ENCODE peak calls at places on chromosomes 11 and 22, in five cellular contexts. Z is tibial artery, L is astrocyte of the spinal cord, U is cardiac muscle cell, A is AG09319. T is an unnamed sample.
A peak's percentile ranks its signal among the peaks of the same experiment; 100 is the strongest.

GRCh38 chr22:49205401-49205800 is 622.3 kb downstream of the BRD1 start:
- DNase-seq in Z (peak; percentile 62), L (no peak), U (no peak), A (no peak), T (peak; percentile 26)

GRCh38 chr11:115477410-115477809 is 26.8 kb downstream of the CADM1 start:
- DNase-seq in Z (no peak), L (no peak), U (no peak), A (no peak), T (no peak)

GRCh38 chr11:75445315-75445953 is 12.4 kb upstream of the KLHL35 start:
- DNase-seq in Z (peak; percentile 77), L (peak; percentile 40), U (peak; percentile 56), A (peak; percentile 8), T (no peak)

GRCh38 chr22:44584256-44584902 is 86.3 kb upstream of the RTL6 start:
- DNase-seq in Z (peak; percentile 15), L (no peak), U (no peak), A (no peak), T (peak; percentile 28)

GRCh38 chr11:2575611-2576051 is 124.2 kb downstream of the KCNQ1OT1 start:
- DNase-seq in Z (peak; percentile 41), L (no peak), U (no peak), A (no peak), T (no peak)

GRCh38 chr11:71373791-71374454 is 74.3 kb downstream of the DHCR7 start:
- DNase-seq in Z (no peak), L (no peak), U (no peak), A (no peak), T (no peak)

GRCh38 chr11:74018331-74019005 is 9.6 kb upstream of the UCP3 start:
- DNase-seq in Z (peak; percentile 97), L (peak; percentile 71), U (peak; percentile 98), A (peak; percentile 71), T (peak; percentile 88)

GRCh38 chr11:2796508-2797180 is 88.9 kb downstream of the CDKN1C start:
- DNase-seq in Z (no peak), L (no peak), U (no peak), A (no peak), T (peak; percentile 41)

GRCh38 chr11:128624269-128625170 is 37.2 kb upstream of the ETS1 start:
- DNase-seq in Z (no peak), L (no peak), U (no peak), A (no peak), T (no peak)

GRCh38 chr22:23163665-23164064 is 16.6 kb upstream of the BCR start:
- DNase-seq in Z (no peak), L (no peak), U (no peak), A (peak; percentile 57), T (no peak)

DNA sequence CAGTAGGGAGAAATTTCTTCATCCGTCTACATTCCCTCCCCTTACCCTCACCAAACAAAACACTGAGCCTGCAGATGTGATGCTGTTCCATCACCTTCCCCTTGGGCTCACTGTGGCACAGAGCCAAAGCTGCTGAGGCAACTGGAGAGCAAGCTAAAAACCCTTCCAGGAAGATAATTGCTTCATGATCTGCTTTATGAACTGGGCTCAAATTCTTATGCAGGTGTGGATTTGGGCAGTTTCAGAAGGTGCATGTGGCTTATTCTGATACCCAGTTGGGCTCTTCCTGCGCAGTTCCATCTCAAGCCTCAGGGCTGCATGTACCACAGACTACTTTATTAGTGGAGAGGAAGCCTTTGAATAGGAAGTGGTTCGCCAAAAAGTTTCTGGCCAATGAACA is 58.3 kb downstream of the AAMDC start:
- DNase-seq in Z (no peak), L (peak; percentile 18), U (peak; percentile 68), A (no peak), T (no peak)
- TF ChIP-seq CTCF in Z (no peak), L (no peak), U (no peak), A (peak; percentile 2), T (no peak)

DNA sequence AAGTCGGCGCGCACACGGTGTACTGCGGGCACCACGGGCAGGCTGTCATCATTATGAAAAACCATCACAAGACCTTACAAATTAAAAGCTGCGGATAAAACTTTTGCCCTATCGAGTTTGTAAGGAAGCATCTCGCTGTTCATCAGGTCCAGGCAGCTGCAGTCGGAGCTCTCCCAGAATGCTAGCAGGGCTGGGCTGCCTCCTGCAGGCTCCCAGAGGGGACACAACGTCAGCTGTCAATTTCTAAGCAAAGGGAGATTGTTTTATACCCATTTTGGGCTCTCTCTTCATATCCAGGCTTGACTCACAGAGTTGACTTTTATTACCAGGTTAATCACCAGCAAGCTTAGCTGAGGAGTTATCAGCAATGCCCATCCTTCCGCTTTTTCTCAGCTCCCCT is 375.1 kb downstream of the OPCML start:
- DNase-seq in Z (no peak), L (no peak), U (peak; percentile 1), A (no peak), T (no peak)
- TF ChIP-seq CTCF in Z (no peak), L (no peak), U (no peak), A (no peak), T (no peak)

GRCh38 chr11:77093987-77094840 is 8.4 kb upstream of the OMP start:
- DNase-seq in Z (peak; percentile 51), L (no peak), U (no peak), A (no peak), T (peak; percentile 23)

GRCh38 chr11:77094841-77095365 is 7.7 kb upstream of the OMP start:
- DNase-seq in Z (peak; percentile 44), L (no peak), U (no peak), A (no peak), T (peak; percentile 34)

GRCh38 chr11:77096591-77097019 is 6.0 kb upstream of the OMP start:
- DNase-seq in Z (peak; percentile 59), L (no peak), U (no peak), A (no peak), T (peak; percentile 16)

GRCh38 chr11:77093056-77093891 is 9.4 kb upstream of the OMP start:
- DNase-seq in Z (peak; percentile 61), L (no peak), U (no peak), A (no peak), T (peak; percentile 33)

DNA sequence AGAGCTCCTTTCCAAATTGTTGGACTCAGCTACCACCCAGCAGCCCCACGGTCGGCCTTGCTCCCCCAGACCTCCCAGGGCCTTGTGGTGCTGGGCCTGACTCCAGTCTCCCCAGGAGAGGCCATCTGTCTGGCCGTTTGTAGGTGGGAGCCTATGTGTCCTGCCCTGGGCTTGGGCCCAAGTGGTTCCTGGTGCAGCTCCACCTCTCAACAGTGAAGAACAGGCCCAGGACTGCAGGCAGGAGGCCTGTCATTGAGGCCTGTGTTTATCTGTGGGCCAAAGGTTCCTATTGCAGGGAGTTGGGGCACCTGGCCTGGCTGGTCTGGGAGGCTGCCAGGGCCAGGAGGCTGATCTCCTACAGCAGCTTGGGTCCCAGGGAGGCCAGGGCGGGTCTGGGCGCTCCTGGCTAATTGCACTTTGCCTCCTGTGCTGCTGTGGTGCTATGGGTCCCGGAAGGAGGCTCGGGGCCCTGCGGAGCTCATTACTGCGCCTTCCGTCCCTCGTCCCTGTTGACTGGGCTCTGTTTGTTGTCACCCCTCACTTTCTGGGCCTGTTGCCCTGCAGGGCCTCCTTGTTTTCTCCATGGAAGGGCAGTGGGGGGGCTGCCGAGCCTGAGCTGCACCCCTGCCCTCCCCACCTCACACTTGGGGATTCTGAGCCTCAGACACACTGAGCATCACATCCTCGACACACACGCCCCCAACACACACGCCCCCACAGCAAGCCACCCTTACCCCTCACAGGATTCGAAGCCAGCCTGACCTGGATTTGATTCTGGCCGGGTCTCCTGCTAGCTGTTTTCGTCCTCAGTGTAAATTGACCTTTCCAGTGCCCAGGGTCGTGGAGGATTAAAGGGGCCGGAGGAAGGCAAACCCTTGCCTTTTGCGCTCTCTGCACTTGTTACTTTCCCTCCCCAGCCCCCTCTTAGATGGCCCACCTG is 6.8 kb upstream of the OMP start:
- DNase-seq in Z (peak; percentile 58), L (no peak), U (no peak), A (no peak), T (peak; percentile 29)
- TF ChIP-seq CTCF in Z (no peak), L (no peak), U (no peak), A (no peak), T (no peak)

GRCh38 chr22:43268261-43268660 is 74.9 kb downstream of the SCUBE1 start:
- DNase-seq in Z (no peak), L (no peak), U (no peak), A (no peak), T (no peak)

GRCh38 chr22:43272301-43272700 is 70.9 kb downstream of the SCUBE1 start:
- DNase-seq in Z (no peak), L (no peak), U (peak; percentile 21), A (no peak), T (no peak)

GRCh38 chr22:43270949-43271348 is 72.2 kb downstream of the SCUBE1 start:
- DNase-seq in Z (no peak), L (no peak), U (no peak), A (no peak), T (no peak)

GRCh38 chr22:43269325-43270040 is 73.7 kb downstream of the SCUBE1 start:
- DNase-seq in Z (no peak), L (no peak), U (no peak), A (no peak), T (no peak)

GRCh38 chr22:43270314-43270908 is 72.8 kb downstream of the SCUBE1 start:
- DNase-seq in Z (no peak), L (no peak), U (peak; percentile 15), A (no peak), T (no peak)
- TF ChIP-seq CTCF in Z (no peak), L (no peak), U (peak; percentile 33), A (peak; percentile 8), T (no peak)

DNA sequence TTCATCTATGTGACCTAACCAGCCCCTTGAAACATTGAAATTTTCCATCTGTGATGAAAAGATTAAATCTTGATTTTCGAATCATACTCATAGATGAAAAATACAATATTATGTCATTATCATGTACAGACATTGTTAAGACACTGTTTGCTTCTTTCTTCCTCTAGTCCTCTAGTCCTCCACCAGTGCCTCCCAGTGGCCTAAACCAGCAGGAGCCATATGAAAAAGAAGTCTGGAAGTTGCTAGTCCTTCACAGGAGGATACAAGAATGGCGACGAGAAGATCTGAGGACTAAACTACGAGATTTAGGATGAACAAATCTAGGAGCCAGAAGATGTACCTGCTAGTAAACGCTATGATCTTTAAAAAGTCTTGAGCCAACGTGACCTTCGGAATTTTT is 134.1 kb downstream of the SLC17A6 start:
- DNase-seq in Z (no peak), L (no peak), U (peak; percentile 4), A (no peak), T (no peak)
- TF ChIP-seq CTCF in Z (no peak), L (peak; percentile 8), U (peak; percentile 18), A (peak; percentile 4), T (no peak)

DNA sequence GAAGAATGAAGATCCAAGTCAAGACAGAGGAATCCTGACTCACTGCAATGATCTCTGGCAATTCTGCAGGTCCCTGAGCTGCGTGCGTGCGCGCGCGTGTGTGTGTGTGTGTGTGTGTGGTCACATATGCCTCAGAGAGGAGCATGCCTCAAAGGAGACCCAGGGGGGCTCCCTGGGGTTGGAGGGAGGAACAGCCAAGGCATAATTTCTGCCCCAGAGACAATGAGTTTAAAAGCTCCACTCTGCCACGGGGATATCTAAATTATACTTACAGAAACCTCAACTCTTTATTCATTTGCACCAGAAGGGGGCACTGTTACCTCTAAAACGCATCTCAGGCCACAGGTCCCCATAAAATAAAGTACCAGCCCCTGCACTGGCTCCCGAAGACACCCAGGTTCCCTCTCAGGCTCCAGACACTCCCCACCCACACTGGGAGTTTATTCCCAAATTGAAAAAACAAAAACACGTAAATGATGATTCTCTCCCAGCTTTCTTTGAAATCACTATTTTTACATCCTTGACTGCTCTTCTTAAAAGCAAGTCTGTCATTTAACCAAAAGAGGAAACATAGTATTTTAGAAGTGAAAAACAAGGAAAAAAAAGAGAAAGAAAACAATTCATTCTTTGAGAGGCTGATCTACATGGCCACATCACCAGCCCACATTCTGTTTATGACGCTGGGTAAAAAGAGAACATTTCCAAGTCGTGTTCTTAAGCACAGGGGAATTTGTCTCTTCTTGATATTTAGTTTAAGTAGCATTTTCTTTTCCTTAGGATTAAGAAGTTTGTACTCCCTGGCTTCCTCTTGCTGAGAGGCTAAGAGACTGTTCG is 400.9 kb downstream of the LARGE1 start:
- DNase-seq in Z (no peak), L (peak; percentile 46), U (peak; percentile 58), A (peak; percentile 19), T (no peak)
- TF ChIP-seq CTCF in Z (peak; percentile 55), L (peak; percentile 39), U (peak; percentile 53), A (peak; percentile 59), T (peak; percentile 28)

T was measured in CD14-positive monocyte.